ENCODE peak calls at places on chromosomes 13 and 19, in four cellular contexts. M is hepatocyte, J is mammary epithelial cell, Q is K562. W is an unnamed sample.

GRCh38 chr19:33580645-33581037 is 41.1 kb upstream of the CHST8 start:
- DNase-seq in M (no peak), J (peak; percentile 3), Q (no peak), W (no peak)

GRCh38 chr13:82758056-82758455 is 1124.2 kb downstream of the SLITRK1 start:
- DNase-seq in M (peak; percentile 26), J (peak; percentile 46), Q (no peak), W (no peak)

GRCh38 chr13:58949646-58950045 is 1214.1 kb downstream of the DIAPH3 start:
- DNase-seq in M (no peak), J (no peak), Q (no peak), W (no peak)

GRCh38 chr19:751501-752341 is 809 bp downstream of the MISP start:
- DNase-seq in M (peak; percentile 89), J (peak; percentile 79), Q (peak; percentile 57), W (peak; percentile 100)

GRCh38 chr19:33796164-33797100 is at the start of gene KCTD15:
- DNase-seq in M (peak; percentile 68), J (peak; percentile 60), Q (peak; percentile 75), W (peak; percentile 92)

GRCh38 chr19:7200739-7201138 is 93.5 kb downstream of the INSR start:
- DNase-seq in M (no peak), J (no peak), Q (no peak), W (no peak)

GRCh38 chr13:52459668-52460067 is 4.4 kb downstream of the CKAP2 start:
- DNase-seq in M (no peak), J (peak; percentile 66), Q (no peak), W (peak; percentile 84)

GRCh38 chr19:30073152-30074000 is 131.3 kb downstream of the URI1 start:
- DNase-seq in M (no peak), J (no peak), Q (no peak), W (peak; percentile 51)

GRCh38 chr19:48780684-48781391 is 25.5 kb downstream of the FGF21 start:
- DNase-seq in M (peak; percentile 60), J (no peak), Q (peak; percentile 34), W (peak; percentile 30)

GRCh38 chr19:35911790-35912189 is 3.7 kb upstream of the TYROBP start:
- DNase-seq in M (no peak), J (peak; percentile 91), Q (no peak), W (no peak)

GRCh38 chr19:29371766-29372415 is 153.9 kb upstream of the VSTM2B start:
- DNase-seq in M (no peak), J (no peak), Q (no peak), W (no peak)

GRCh38 chr13:31982540-31982939 is 49.0 kb upstream of the FRY start:
- DNase-seq in M (peak; percentile 70), J (peak; percentile 95), Q (no peak), W (peak; percentile 73)

GRCh38 chr13:106083620-106084350 is 451.7 kb downstream of the EFNB2 start:
- DNase-seq in M (peak; percentile 49), J (peak; percentile 71), Q (no peak), W (peak; percentile 73)

GRCh38 chr19:48501446-48501960 is 10.1 kb downstream of the LMTK3 start:
- DNase-seq in M (peak; percentile 96), J (peak; percentile 93), Q (peak; percentile 93), W (peak; percentile 68)

GRCh38 chr13:110635405-110636002 is 20.2 kb downstream of the NAXD start:
- DNase-seq in M (no peak), J (no peak), Q (no peak), W (no peak)

GRCh38 chr13:20585371-20585770 is 18.4 kb downstream of the IFT88 start:
- DNase-seq in M (no peak), J (no peak), Q (no peak), W (no peak)

GRCh38 chr19:46992699-46993535 is 26.7 kb upstream of the NPAS1 start:
- DNase-seq in M (no peak), J (no peak), Q (no peak), W (peak; percentile 42)

GRCh38 chr19:43532571-43532961 is 422 bp upstream of the ZNF575 start:
- DNase-seq in M (no peak), J (no peak), Q (no peak), W (peak; percentile 91)

GRCh38 chr13:69324109-69324886 is 783.3 kb upstream of the ATXN8OS start:
- DNase-seq in M (peak; percentile 39), J (no peak), Q (no peak), W (no peak)

GRCh38 chr19:14556662-14557188 is 15.1 kb downstream of the NDUFB7 start:
- DNase-seq in M (peak; percentile 90), J (peak; percentile 76), Q (peak; percentile 82), W (peak; percentile 99)

GRCh38 chr19:34480971-34481821 is at the start of gene WTIP:
- DNase-seq in M (peak; percentile 92), J (peak; percentile 62), Q (no peak), W (peak; percentile 99)

GRCh38 chr19:18768997-18769891 is 21.9 kb downstream of the COMP start:
- DNase-seq in M (no peak), J (no peak), Q (no peak), W (peak; percentile 60)

GRCh38 chr13:51913421-51914136 is 51.8 kb downstream of the CCDC70 start:
- DNase-seq in M (no peak), J (no peak), Q (no peak), W (no peak)

GRCh38 chr19:49677232-49677881 is at the start of gene PRMT1:
- DNase-seq in M (peak; percentile 75), J (no peak), Q (peak; percentile 87), W (peak; percentile 93)

GRCh38 chr19:7326105-7326877 is 22.4 kb upstream of the ARHGEF18 start:
- DNase-seq in M (peak; percentile 30), J (peak; percentile 14), Q (peak; percentile 71), W (no peak)

GRCh38 chr13:100673831-100674362 is 698 bp downstream of the TMTC4 start:
- DNase-seq in M (peak; percentile 82), J (peak; percentile 69), Q (peak; percentile 34), W (peak; percentile 98)

GRCh38 chr13:83003185-83003584 is 879.1 kb downstream of the SLITRK1 start:
- DNase-seq in M (no peak), J (no peak), Q (no peak), W (no peak)

DNA sequence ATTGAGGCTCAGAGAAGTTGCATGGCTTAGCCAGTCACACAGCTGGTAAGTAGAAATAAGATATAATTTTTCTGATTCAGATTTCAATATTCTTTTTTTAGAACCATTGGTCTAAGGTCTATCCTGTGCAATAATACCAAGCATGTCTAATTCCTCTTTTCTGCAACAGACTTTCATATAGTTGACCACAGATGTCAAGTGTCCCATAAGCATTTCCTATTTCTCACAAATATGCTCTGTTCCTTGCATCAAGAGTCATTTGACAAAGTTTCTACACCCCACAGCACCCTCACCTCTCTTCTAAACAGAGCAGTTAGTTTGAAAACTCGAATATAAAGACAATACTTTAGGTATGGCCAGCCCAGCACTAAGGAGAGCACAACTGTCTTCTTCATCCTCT is 26.8 kb upstream of the SACS start:
- DNase-seq in M (no peak), J (no peak), Q (no peak), W (no peak)
- H3K4me2 ChIP-seq in M (no peak overlapping the region), J (no peak overlapping the region), Q (no peak overlapping the region), W (no peak overlapping the region)

GRCh38 chr19:11094520-11094894 is 5.2 kb downstream of the LDLR start:
- DNase-seq in M (no peak), J (no peak), Q (no peak), W (no peak)

GRCh38 chr19:11100064-11100463 is 10.8 kb downstream of the LDLR start:
- DNase-seq in M (no peak), J (no peak), Q (no peak), W (no peak)

GRCh38 chr19:11098861-11099260 is 9.6 kb downstream of the LDLR start:
- DNase-seq in M (no peak), J (no peak), Q (no peak), W (no peak)

GRCh38 chr19:11098327-11098726 is 9.1 kb downstream of the LDLR start:
- DNase-seq in M (no peak), J (no peak), Q (no peak), W (no peak)

DNA sequence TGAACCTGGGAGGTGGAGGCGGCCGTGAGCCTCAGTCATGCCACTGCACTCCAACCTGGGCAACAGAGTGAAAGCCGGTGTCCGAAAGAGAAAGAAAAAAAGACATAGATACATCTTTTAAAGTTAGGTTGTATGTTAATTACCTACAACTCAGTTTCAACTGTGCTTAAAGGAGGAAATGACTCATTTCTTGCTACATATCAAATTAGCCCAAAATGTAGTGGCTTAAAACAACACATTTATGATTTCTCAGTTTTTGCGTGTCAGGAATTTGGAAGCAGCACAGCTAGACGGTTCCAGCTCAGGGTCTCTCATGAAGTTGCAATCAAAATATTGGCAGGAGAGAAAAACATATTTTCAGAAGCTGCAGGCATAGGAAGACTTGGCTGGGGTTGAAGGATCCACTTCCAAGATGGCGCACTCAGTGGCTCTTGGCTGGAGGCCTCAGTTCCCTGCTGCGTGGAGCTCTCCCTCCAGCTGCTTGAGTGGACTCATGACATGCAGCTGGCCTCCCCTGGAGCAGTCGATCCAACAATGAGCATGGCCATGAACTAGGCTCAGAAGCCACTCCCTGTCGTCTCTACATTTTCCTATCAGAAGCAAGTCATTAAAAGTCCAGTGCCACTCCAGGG is 7.1 kb downstream of the LDLR start:
- DNase-seq in M (no peak), J (peak; percentile 49), Q (no peak), W (peak; percentile 72)
- H4K20me1 ChIP-seq in M (peaks cover 93% of the 10 kb centered on the region), J (peaks cover 13% of the 10 kb centered on the region), Q (peaks cover 75% of the 10 kb centered on the region), W (peaks cover 23% of the 10 kb centered on the region)

GRCh38 chr19:5380215-5380919 is 39.8 kb upstream of the PTPRS start:
- DNase-seq in M (no peak), J (no peak), Q (no peak), W (peak; percentile 31)
- H3K9me3 ChIP-seq in M (no peaks in the 10 kb centered on the region), J (peaks cover 5% of the 10 kb centered on the region), Q (peaks cover 2% of the 10 kb centered on the region), W (peaks cover 2% of the 10 kb centered on the region)

GRCh38 chr19:45151821-45152503 is 8.8 kb downstream of the NKPD1 start:
- DNase-seq in M (no peak), J (no peak), Q (no peak), W (peak; percentile 84)
- H3K4me2 ChIP-seq in M (peak overlapping the region; percentile 81), J (no peak overlapping the region), Q (no peak overlapping the region), W (peak overlapping the region; percentile 42)

GRCh38 chr19:45110811-45111210 is 17.8 kb downstream of the PPP1R37 start:
- DNase-seq in M (no peak), J (no peak), Q (no peak), W (peak; percentile 19)

GRCh38 chr19:45114116-45114515 is 21.1 kb downstream of the PPP1R37 start:
- DNase-seq in M (no peak), J (no peak), Q (no peak), W (no peak)

GRCh38 chr19:45115809-45116615 is 23.0 kb downstream of the PPP1R37 start:
- DNase-seq in M (no peak), J (no peak), Q (no peak), W (no peak)

GRCh38 chr19:45113628-45114027 is 20.6 kb downstream of the PPP1R37 start:
- DNase-seq in M (peak; percentile 82), J (no peak), Q (no peak), W (no peak)

GRCh38 chr19:45112111-45112827 is 19.3 kb downstream of the PPP1R37 start:
- DNase-seq in M (no peak), J (no peak), Q (no peak), W (peak; percentile 27)
- H4K20me1 ChIP-seq in M (peaks cover 48% of the 10 kb centered on the region), J (no peaks in the 10 kb centered on the region), Q (peaks cover 20% of the 10 kb centered on the region), W (peaks cover 73% of the 10 kb centered on the region)